ENCODE peak calls at places on chromosomes 16 and 17, in ten cellular contexts. E, T, K, M, S, W, R, C, Z and B are unnamed samples.

GRCh38 chr16:69881141-69881540 is 70.0 kb upstream of the CLEC18A start:
- DNase-seq in R (no peak), Z (no peak), E (no peak), W (no peak), T (no peak), C (no peak), S (no peak), M (no peak), K (no peak), B (no peak)

GRCh38 chr17:42679001-42679491 is 2.3 kb upstream of the PLEKHH3 start:
- DNase-seq in W (peak), R (peak), C (peak), T (peak), E (peak), K (no peak), Z (no peak), M (no peak), S (no peak), B (peak)

GRCh38 chr17:4440021-4440420 is 6.3 kb downstream of the SPNS3 start:
- DNase-seq in Z (no peak), T (no peak), E (no peak), M (no peak), K (no peak), S (no peak), C (no peak), W (no peak), R (no peak), B (no peak)

GRCh38 chr17:44909681-44910144 is 5.6 kb downstream of the GFAP start:
- DNase-seq in C (no peak), Z (no peak), T (no peak), M (no peak), K (no peak), E (no peak), R (no peak), S (no peak), W (peak), B (no peak)

GRCh38 chr17:79483122-79483521 is 127.7 kb downstream of the RBFOX3 start:
- DNase-seq in K (no peak), E (no peak), C (no peak), W (no peak), R (no peak), S (no peak), T (peak), M (no peak), Z (no peak), B (no peak)

GRCh38 chr17:70208825-70209555 is 39.7 kb downstream of the KCNJ2 start:
- DNase-seq in S (no peak), C (no peak), M (no peak), W (no peak), E (no peak), K (no peak), T (no peak), R (no peak), Z (no peak), B (no peak)

GRCh38 chr17:16352303-16352837 is 899 bp downstream of the CENPV start:
- DNase-seq in W (peak), K (peak), S (no peak), E (peak), M (peak), Z (peak), C (peak), T (peak), R (peak), B (peak)

GRCh38 chr17:37717627-37718382 is 27.1 kb downstream of the HNF1B start:
- DNase-seq in Z (no peak), T (no peak), E (peak), K (no peak), C (peak), W (no peak), R (no peak), S (no peak), M (no peak), B (no peak)

GRCh38 chr17:40124279-40125141 is 2.7 kb downstream of the MSL1 start:
- DNase-seq in R (no peak), T (peak), S (no peak), W (peak), K (no peak), Z (no peak), C (peak), M (no peak), E (peak), B (peak)

GRCh38 chr16:84360170-84360569 is 8.2 kb upstream of the ATP2C2 start:
- DNase-seq in M (no peak), S (no peak), T (no peak), Z (no peak), K (no peak), E (no peak), W (no peak), R (no peak), C (no peak), B (no peak)

GRCh38 chr17:4329838-4330237 is 36.6 kb downstream of the UBE2G1 start:
- DNase-seq in Z (no peak), S (no peak), W (peak), R (no peak), T (no peak), K (no peak), C (peak), E (no peak), M (no peak), B (no peak)

GRCh38 chr17:235831-236640 is 54.6 kb upstream of the DOC2B start:
- DNase-seq in Z (no peak), R (no peak), E (no peak), M (no peak), K (no peak), C (no peak), T (no peak), S (no peak), W (no peak), B (no peak)